ENCODE peak calls at places on chromosomes 11 and 22, in five cellular contexts. One of them, this sample, is unnamed.

GRCh38 chr22:24937114-24937513 is 9.4 kb downstream of the LHFPL7 start:
- DNase-seq in IMR-90: no peak
- DNase-seq in endodermal cell: peak; percentile 72
- DNase-seq in cardiac muscle cell: peak; percentile 29
- DNase-seq in heart right ventricle: no peak
- DNase-seq in this sample: no peak

GRCh38 chr22:37186228-37186996 is 1.6 kb downstream of the C1QTNF6 start:
- DNase-seq in IMR-90: peak; percentile 88
- DNase-seq in endodermal cell: peak; percentile 75
- DNase-seq in cardiac muscle cell: peak; percentile 69
- DNase-seq in heart right ventricle: no peak
- DNase-seq in this sample: no peak

GRCh38 chr22:47474464-47474863 is 712.0 kb downstream of the TBC1D22A start:
- DNase-seq in IMR-90: no peak
- DNase-seq in endodermal cell: no peak
- DNase-seq in cardiac muscle cell: no peak
- DNase-seq in heart right ventricle: no peak
- DNase-seq in this sample: no peak

GRCh38 chr11:117180661-117181585 is 2.4 kb downstream of the SIDT2 start:
- DNase-seq in IMR-90: peak; percentile 70
- DNase-seq in endodermal cell: peak; percentile 97
- DNase-seq in cardiac muscle cell: peak; percentile 84
- DNase-seq in heart right ventricle: peak; percentile 59
- DNase-seq in this sample: peak; percentile 60

GRCh38 chr11:119706887-119707286 is 22.1 kb downstream of the NECTIN1 start:
- DNase-seq in IMR-90: no peak
- DNase-seq in endodermal cell: no peak
- DNase-seq in cardiac muscle cell: no peak
- DNase-seq in heart right ventricle: no peak
- DNase-seq in this sample: no peak

GRCh38 chr11:64713781-64714363 is 9.1 kb downstream of the NRXN2 start:
- DNase-seq in IMR-90: no peak
- DNase-seq in endodermal cell: peak; percentile 87
- DNase-seq in cardiac muscle cell: peak; percentile 67
- DNase-seq in heart right ventricle: no peak
- DNase-seq in this sample: no peak

GRCh38 chr11:133531971-133532651 is at the start of gene OPCML:
- DNase-seq in IMR-90: no peak
- DNase-seq in endodermal cell: peak; percentile 81
- DNase-seq in cardiac muscle cell: peak; percentile 37
- DNase-seq in heart right ventricle: no peak
- DNase-seq in this sample: no peak

GRCh38 chr22:32836286-32836859 is 34.9 kb downstream of the TIMP3 start:
- DNase-seq in IMR-90: peak; percentile 22
- DNase-seq in endodermal cell: peak; percentile 53
- DNase-seq in cardiac muscle cell: no peak
- DNase-seq in heart right ventricle: no peak
- DNase-seq in this sample: no peak

GRCh38 chr11:119727523-119728081 is 1.4 kb downstream of the NECTIN1 start:
- DNase-seq in IMR-90: no peak
- DNase-seq in endodermal cell: peak; percentile 88
- DNase-seq in cardiac muscle cell: peak; percentile 43
- DNase-seq in heart right ventricle: peak; percentile 44
- DNase-seq in this sample: no peak

GRCh38 chr11:18329196-18329870 is 7.0 kb downstream of the GTF2H1 start:
- DNase-seq in IMR-90: no peak
- DNase-seq in endodermal cell: no peak
- DNase-seq in cardiac muscle cell: no peak
- DNase-seq in heart right ventricle: no peak
- DNase-seq in this sample: no peak

GRCh38 chr11:60498853-60499252 is 6.3 kb downstream of the MS4A12 start:
- DNase-seq in IMR-90: no peak
- DNase-seq in endodermal cell: no peak
- DNase-seq in cardiac muscle cell: no peak
- DNase-seq in heart right ventricle: no peak
- DNase-seq in this sample: no peak

GRCh38 chr11:92954003-92954402 is 15.4 kb upstream of the MTNR1B start:
- DNase-seq in IMR-90: no peak
- DNase-seq in endodermal cell: no peak
- DNase-seq in cardiac muscle cell: no peak
- DNase-seq in heart right ventricle: no peak
- DNase-seq in this sample: no peak

GRCh38 chr11:64743591-64744543 is at the start of gene RASGRP2:
- DNase-seq in IMR-90: no peak
- DNase-seq in endodermal cell: peak; percentile 95
- DNase-seq in cardiac muscle cell: peak; percentile 45
- DNase-seq in heart right ventricle: peak; percentile 92
- DNase-seq in this sample: peak; percentile 49

GRCh38 chr11:6200975-6201374 is 2.0 kb downstream of the OR52W1 start:
- DNase-seq in IMR-90: no peak
- DNase-seq in endodermal cell: no peak
- DNase-seq in cardiac muscle cell: no peak
- DNase-seq in heart right ventricle: peak; percentile 19
- DNase-seq in this sample: peak; percentile 48

GRCh38 chr11:33773399-33774355 is 643 bp downstream of the FBXO3 start:
- DNase-seq in IMR-90: peak; percentile 43
- DNase-seq in endodermal cell: peak; percentile 44
- DNase-seq in cardiac muscle cell: peak; percentile 39
- DNase-seq in heart right ventricle: no peak
- DNase-seq in this sample: no peak

DNA sequence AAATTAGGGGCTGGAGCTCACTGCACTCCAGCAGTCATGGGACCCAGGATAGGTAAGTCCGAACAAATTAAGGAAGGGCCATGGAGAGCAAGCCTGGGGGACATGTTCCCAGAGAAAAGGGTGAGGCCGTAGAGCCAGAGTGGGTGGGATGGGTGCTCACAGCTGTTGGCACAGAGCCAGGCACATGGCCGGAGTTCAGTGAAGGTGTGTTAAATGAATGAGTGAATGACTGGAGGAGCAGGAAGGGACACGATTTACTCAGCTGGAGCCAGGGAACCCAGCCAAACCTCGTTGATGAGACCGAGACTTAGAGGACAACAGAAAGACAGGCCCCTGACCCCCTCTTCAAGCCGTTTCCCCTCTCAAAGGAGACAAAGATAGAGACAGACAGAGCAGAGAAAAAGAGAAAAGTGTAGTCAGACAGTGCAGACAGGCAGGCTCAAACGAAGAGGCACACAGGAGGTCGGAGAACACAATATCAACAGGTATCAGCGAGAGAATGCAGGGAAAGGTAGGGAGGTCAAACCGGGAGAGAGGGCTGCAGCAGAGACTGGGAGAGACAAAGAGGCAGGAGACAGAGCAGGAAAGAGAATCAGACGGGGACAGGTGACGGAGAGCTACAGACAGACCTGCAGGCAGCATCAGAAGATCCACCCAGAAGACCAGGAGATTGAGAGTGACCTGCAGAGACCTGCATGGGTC is 590 bp downstream of the SLCO2B1 start:
- DNase-seq in IMR-90: no peak
- DNase-seq in endodermal cell: no peak
- DNase-seq in cardiac muscle cell: no peak
- DNase-seq in heart right ventricle: no peak
- DNase-seq in this sample: no peak
- H3K4me3 ChIP-seq in IMR-90: no peak overlapping the region
- H3K4me3 ChIP-seq in endodermal cell: no peak overlapping the region
- H3K4me3 ChIP-seq in cardiac muscle cell: no peak overlapping the region
- H3K4me3 ChIP-seq in heart right ventricle: peak overlapping the region; percentile 61
- H3K4me3 ChIP-seq in this sample: peak overlapping the region; percentile 5

DNA sequence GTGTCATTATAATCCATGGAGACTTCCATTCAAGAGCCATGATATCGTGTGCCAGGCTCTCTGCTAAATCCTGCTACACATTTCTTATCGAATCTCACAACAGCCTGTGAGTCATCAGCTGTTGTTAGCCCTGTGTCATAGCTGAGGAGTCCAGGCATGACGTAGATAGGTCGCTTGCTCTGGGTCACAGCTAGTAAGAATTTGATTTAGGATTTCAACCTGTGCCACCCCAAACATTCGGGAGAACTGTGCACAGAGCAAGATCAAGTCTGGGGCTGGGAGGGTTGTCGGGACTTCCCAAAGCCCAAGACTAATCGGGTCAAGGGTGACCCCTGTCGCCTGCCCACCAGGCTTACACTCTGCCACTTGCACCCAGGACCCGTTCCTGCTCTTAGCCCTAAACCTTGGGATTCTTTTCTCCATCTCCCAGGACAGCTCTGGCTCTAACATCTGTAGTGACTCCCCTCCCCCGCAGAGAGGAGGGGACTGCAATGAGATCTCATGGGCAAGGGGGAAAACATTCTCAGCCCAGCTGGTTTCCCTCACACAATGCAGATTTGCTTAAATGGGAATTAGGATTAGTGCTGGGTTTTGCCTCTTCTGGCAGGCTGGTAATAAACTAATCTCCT is 34.3 kb downstream of the TSPAN18 start:
- DNase-seq in IMR-90: peak; percentile 96
- DNase-seq in endodermal cell: peak; percentile 90
- DNase-seq in cardiac muscle cell: peak; percentile 40
- DNase-seq in heart right ventricle: no peak
- DNase-seq in this sample: peak; percentile 84
- TF ChIP-seq CTCF in IMR-90: no peak
- TF ChIP-seq CTCF in endodermal cell: peak; percentile 80
- TF ChIP-seq CTCF in cardiac muscle cell: no peak
- TF ChIP-seq CTCF in heart right ventricle: peak; percentile 4
- TF ChIP-seq CTCF in this sample: no peak

DNA sequence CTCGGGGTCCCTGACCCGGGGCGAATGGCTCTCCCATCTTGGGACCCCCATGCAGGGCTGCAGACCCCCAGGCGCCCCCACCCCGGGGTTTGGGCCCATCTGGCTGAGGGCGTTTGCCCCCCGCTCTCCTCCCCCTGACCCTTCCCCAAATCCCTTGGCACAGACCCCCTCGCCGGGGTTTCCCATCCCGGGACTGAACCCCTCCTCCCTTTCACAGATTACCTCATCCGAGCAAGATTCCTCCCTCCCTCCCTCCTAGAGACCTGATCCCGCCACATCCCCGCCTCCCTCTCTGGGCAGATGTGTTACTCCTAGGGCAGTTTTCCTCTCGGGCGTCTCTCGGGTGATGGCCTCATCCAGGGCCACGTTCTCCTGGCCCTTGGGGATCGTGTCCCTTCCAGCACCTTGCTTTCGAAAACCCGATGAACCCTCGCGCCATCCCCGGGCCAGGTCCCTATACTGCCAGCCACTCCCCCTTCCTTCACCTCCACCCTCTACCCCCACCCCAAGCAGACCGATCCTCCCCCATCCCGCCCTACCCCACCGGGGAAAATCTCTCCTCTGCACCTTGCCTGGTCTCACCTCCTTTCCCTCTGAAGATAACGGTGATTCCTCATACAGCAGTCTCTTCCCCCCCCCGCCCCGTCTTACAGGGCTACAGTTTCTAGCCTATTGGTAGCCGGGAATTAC is 899 bp downstream of the KMT2A start:
- DNase-seq in IMR-90: peak; percentile 35
- DNase-seq in endodermal cell: peak; percentile 87
- DNase-seq in cardiac muscle cell: peak; percentile 61
- DNase-seq in heart right ventricle: no peak
- DNase-seq in this sample: peak; percentile 90
- H3K4me3 ChIP-seq in IMR-90: peak overlapping the region; percentile 99
- H3K4me3 ChIP-seq in endodermal cell: peak overlapping the region; percentile 89
- H3K4me3 ChIP-seq in cardiac muscle cell: peak overlapping the region; percentile 99
- H3K4me3 ChIP-seq in heart right ventricle: peak overlapping the region; percentile 98
- H3K4me3 ChIP-seq in this sample: peak overlapping the region; percentile 93

GRCh38 chr11:61700720-61701119 is 20.5 kb downstream of the DAGLA start:
- DNase-seq in IMR-90: no peak
- DNase-seq in endodermal cell: no peak
- DNase-seq in cardiac muscle cell: no peak
- DNase-seq in heart right ventricle: no peak
- DNase-seq in this sample: no peak

GRCh38 chr11:61702701-61703312 is 22.6 kb downstream of the DAGLA start:
- DNase-seq in IMR-90: no peak
- DNase-seq in endodermal cell: no peak
- DNase-seq in cardiac muscle cell: no peak
- DNase-seq in heart right ventricle: no peak
- DNase-seq in this sample: no peak

GRCh38 chr11:61699737-61700160 is 19.6 kb downstream of the DAGLA start:
- DNase-seq in IMR-90: no peak
- DNase-seq in endodermal cell: no peak
- DNase-seq in cardiac muscle cell: no peak
- DNase-seq in heart right ventricle: peak; percentile 72
- DNase-seq in this sample: no peak

GRCh38 chr11:61700221-61700620 is 20.0 kb downstream of the DAGLA start:
- DNase-seq in IMR-90: peak; percentile 51
- DNase-seq in endodermal cell: peak; percentile 74
- DNase-seq in cardiac muscle cell: peak; percentile 33
- DNase-seq in heart right ventricle: no peak
- DNase-seq in this sample: no peak

DNA sequence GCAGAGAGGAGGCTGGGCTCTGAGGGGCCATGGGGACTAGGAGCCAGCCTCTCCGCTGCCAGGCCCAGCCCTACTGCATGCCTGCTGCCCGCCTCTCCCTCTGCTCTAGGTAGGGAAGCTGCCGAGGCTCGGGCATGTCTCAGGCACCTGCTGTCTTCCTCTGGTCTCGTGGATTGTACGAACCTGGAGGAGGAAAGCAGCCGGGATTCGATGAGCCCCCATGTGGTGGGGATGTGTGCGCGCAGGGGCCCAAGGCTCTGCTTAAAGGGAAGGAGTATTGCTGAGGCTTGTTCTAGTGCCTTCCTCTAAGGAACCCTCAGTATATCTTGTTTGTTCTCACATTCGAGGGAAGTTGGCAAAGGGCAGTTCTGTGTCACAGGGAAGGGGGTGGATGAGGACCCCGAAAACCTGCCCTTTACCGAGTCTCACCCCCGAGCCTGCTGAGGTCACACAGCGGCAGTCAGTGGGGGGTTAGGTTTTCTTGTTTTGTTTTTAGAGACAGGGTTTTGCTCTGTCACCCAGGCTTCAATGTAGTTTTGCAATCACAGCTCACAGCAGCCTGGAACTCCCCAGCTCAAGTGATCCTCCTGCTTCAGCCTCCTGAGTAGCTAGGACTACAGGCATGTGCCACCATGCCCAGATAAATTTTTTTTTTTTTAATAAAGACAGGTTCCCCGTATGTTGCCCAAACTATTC is 21.3 kb downstream of the DAGLA start:
- DNase-seq in IMR-90: peak; percentile 16
- DNase-seq in endodermal cell: peak; percentile 92
- DNase-seq in cardiac muscle cell: peak; percentile 57
- DNase-seq in heart right ventricle: no peak
- DNase-seq in this sample: no peak
- TF ChIP-seq CTCF in IMR-90: peak; percentile 33
- TF ChIP-seq CTCF in endodermal cell: peak; percentile 78
- TF ChIP-seq CTCF in cardiac muscle cell: peak; percentile 29
- TF ChIP-seq CTCF in heart right ventricle: no peak
- TF ChIP-seq CTCF in this sample: no peak

DNA sequence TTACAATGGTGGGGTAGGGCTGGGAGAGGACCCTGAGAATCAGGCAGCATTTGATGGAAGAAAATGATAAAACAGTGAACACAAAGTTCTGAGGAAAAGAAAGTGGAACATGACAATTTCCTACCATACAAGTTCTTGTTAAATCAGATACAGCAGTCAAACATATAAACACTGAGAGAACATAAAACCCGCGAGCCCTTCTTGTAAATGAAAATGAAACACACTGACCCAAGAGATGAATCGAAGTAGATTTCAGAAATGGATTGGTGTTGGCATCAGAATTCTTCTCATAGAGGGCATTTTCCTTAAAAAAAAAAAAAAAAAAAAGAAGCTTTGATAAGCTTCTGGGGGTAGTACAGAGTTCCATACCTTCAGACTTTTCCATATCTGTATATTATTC is 134.7 kb upstream of the TMEM45B start:
- DNase-seq in IMR-90: no peak
- DNase-seq in endodermal cell: no peak
- DNase-seq in cardiac muscle cell: no peak
- DNase-seq in heart right ventricle: no peak
- DNase-seq in this sample: no peak
- H3K4me3 ChIP-seq in IMR-90: no peak overlapping the region
- H3K4me3 ChIP-seq in endodermal cell: no peak overlapping the region
- H3K4me3 ChIP-seq in cardiac muscle cell: no peak overlapping the region
- H3K4me3 ChIP-seq in heart right ventricle: no peak overlapping the region
- H3K4me3 ChIP-seq in this sample: no peak overlapping the region

This sample was measured in lower leg skin.